ENCODE peak calls at places on chromosomes 4 and X, in five cellular contexts. G, P, L, J and R are unnamed samples.

GRCh38 chr4:113496698-113497097 is 264.8 kb downstream of the CAMK2D start:
- DNase-seq in G (no peak), P (no peak), L (no peak), J (no peak), R (no peak)

GRCh38 chr4:143357161-143357845 is 20.6 kb downstream of the GAB1 start:
- DNase-seq in G (no peak), P (no peak), L (no peak), J (no peak), R (no peak)

GRCh38 chr4:34289489-34289888 is 1954.8 kb downstream of the ARAP2 start:
- DNase-seq in G (no peak), P (no peak), L (no peak), J (no peak), R (no peak)

GRCh38 chrX:130108647-130109428 is 1.5 kb downstream of the ELF4 start:
- DNase-seq in G (peak; percentile 36), P (no peak), L (no peak), J (no peak), R (no peak)

GRCh38 chr4:39181905-39182638 is at the start of gene WDR19:
- DNase-seq in G (peak; percentile 95), P (peak; percentile 98), L (peak; percentile 100), J (peak; percentile 99), R (peak; percentile 99)

GRCh38 chr4:184705692-184706091 is 28.2 kb downstream of the CENPU start:
- DNase-seq in G (no peak), P (no peak), L (no peak), J (no peak), R (no peak)

GRCh38 chrX:16876696-16877095 is 6.5 kb upstream of the RBBP7 start:
- DNase-seq in G (no peak), P (no peak), L (no peak), J (no peak), R (no peak)

GRCh38 chrX:44306336-44306735 is 37.1 kb downstream of the EFHC2 start:
- DNase-seq in G (no peak), P (no peak), L (no peak), J (no peak), R (no peak)

GRCh38 chr4:170005472-170005871 is 20.7 kb downstream of the MFAP3L start:
- DNase-seq in G (no peak), P (no peak), L (no peak), J (no peak), R (no peak)

GRCh38 chrX:71846429-71846828 is 64.2 kb upstream of the NHSL2 start:
- DNase-seq in G (no peak), P (no peak), L (no peak), J (no peak), R (no peak)

GRCh38 chr4:35493977-35494376 is 750.3 kb downstream of the ARAP2 start:
- DNase-seq in G (no peak), P (no peak), L (no peak), J (no peak), R (no peak)

GRCh38 chr4:28386776-28387175 is 1526.1 kb downstream of the STIM2 start:
- DNase-seq in G (no peak), P (no peak), L (no peak), J (no peak), R (no peak)

DNA sequence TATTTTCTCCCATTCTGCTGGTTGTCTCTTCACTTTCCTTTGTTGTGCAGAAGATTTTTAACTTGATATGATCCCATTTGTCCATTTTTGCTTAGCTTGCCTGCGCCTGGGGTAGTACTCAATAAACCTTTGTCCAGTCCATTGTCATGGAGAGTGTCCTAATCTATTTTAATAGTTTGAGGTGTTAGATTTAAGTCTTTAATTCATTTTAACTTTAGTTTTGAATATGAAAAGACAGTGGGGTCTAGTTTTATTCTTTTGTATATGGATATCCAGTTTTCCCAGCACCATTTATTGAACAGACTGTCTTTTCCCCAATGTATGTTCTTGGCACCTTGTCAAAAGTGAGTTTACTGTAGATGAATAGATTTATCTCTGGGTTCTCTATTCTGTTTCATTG is 76.0 kb upstream of the ITM2A start:
- DNase-seq in G (no peak), P (no peak), L (no peak), J (no peak), R (no peak)
- TF ChIP-seq POLR2AphosphoS5 in G (no peak), P (no peak), L (no peak), J (no peak), R (no peak)

GRCh38 chr4:40251366-40251765 is 54.5 kb downstream of the RHOH start:
- DNase-seq in G (no peak), P (no peak), L (no peak), J (peak; percentile 92), R (no peak)

GRCh38 chr4:40255722-40256281 is 59.0 kb downstream of the RHOH start:
- DNase-seq in G (no peak), P (no peak), L (no peak), J (peak; percentile 97), R (no peak)

GRCh38 chr4:40254961-40255721 is 58.3 kb downstream of the RHOH start:
- DNase-seq in G (no peak), P (no peak), L (no peak), J (peak; percentile 71), R (no peak)

GRCh38 chr4:40256329-40256728 is 59.5 kb downstream of the RHOH start:
- DNase-seq in G (no peak), P (no peak), L (no peak), J (no peak), R (peak; percentile 34)

GRCh38 chr4:40253906-40254305 is 57.1 kb downstream of the RHOH start:
- DNase-seq in G (no peak), P (no peak), L (no peak), J (no peak), R (no peak)
- H3K27ac ChIP-seq in G (no peak overlapping the region), P (no peak overlapping the region), L (no peak overlapping the region), J (peak overlapping the region; percentile 71), R (no peak overlapping the region)

GRCh38 chrX:48071064-48071985 is at the start of gene ZNF630:
- DNase-seq in G (peak; percentile 75), P (peak; percentile 68), L (peak; percentile 82), J (no peak), R (peak; percentile 83)
- TF ChIP-seq POLR2AphosphoS5 in G (no peak), P (peak; percentile 64), L (peak; percentile 3), J (no peak), R (peak; percentile 75)

DNA sequence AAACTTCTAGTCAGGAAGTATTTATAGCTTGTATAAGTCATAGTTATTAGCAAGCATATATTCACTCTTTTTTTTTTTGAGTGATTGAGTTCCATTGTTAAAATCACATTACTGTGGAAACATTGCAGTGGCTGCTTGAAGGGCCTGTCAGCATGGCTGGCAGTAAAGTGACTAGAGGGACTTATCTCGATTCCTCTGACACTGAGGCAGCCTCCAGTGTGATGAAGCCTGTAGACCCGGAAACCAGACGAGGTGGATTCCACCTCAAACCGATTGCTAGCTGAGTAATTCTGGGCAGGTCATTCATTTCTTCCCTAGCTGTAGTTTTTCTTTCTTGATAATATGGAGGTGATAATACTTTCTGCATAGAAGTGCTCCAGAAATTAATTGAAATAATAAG is 4.7 kb downstream of the FAM149A start:
- DNase-seq in G (no peak), P (no peak), L (no peak), J (no peak), R (no peak)
- H3K27ac ChIP-seq in G (no peak overlapping the region), P (no peak overlapping the region), L (no peak overlapping the region), J (no peak overlapping the region), R (no peak overlapping the region)